ENCODE peak calls at places on chromosomes 13 and 19, in four cellular contexts. U is right cardiac atrium, N is cardiac septum, P is NCI-H146. W is an unnamed sample.

GRCh38 chr19:55712804-55713631 is 25.2 kb downstream of the NLRP9 start:
- DNase-seq in U (no peak), N (no peak), P (no peak), W (no peak)

GRCh38 chr19:27775395-27775794 is 1437.6 kb downstream of the UQCRFS1 start:
- DNase-seq in U (no peak), N (no peak), P (no peak), W (no peak)

GRCh38 chr13:25731511-25731910 is 320.3 kb downstream of the SHISA2 start:
- DNase-seq in U (no peak), N (no peak), P (no peak), W (no peak)

GRCh38 chr13:107130516-107130915 is 562.6 kb upstream of the ARGLU1 start:
- DNase-seq in U (no peak), N (no peak), P (no peak), W (no peak)

GRCh38 chr13:100403675-100404074 is 184.9 kb downstream of the GGACT start:
- DNase-seq in U (no peak), N (no peak), P (no peak), W (no peak)

GRCh38 chr19:54430306-54431254 is 15.3 kb downstream of the TTYH1 start:
- DNase-seq in U (peak; percentile 47), N (no peak), P (peak; percentile 21), W (peak; percentile 55)

GRCh38 chr13:45602183-45602582 is 13.4 kb downstream of the ERICH6B start:
- DNase-seq in U (no peak), N (no peak), P (no peak), W (no peak)

GRCh38 chr13:51590966-51591627 is 6.8 kb downstream of the WDFY2 start:
- DNase-seq in U (no peak), N (no peak), P (no peak), W (no peak)

GRCh38 chr13:114338959-114339358 is 24.7 kb downstream of the CHAMP1 start:
- DNase-seq in U (no peak), N (no peak), P (no peak), W (no peak)

GRCh38 chr19:50875795-50876422 is 2.7 kb downstream of the KLK2 start:
- DNase-seq in U (no peak), N (no peak), P (no peak), W (no peak)

GRCh38 chr13:91169641-91170040 is 177.8 kb upstream of the MIR17HG start:
- DNase-seq in U (no peak), N (no peak), P (no peak), W (no peak)

GRCh38 chr13:65488606-65489005 is 1741.5 kb downstream of the PCDH9 start:
- DNase-seq in U (no peak), N (no peak), P (no peak), W (no peak)

GRCh38 chr13:49733181-49733951 is 42.1 kb upstream of the EBPL start:
- DNase-seq in U (no peak), N (no peak), P (no peak), W (no peak)